ENCODE peak calls at places on chromosomes 2 and 18, in five cellular contexts. A is PC-3, S is GM23248, M is neuronal stem cell, O is H1. V is an unnamed sample.

GRCh38 chr2:96618599-96619283 is 19.4 kb downstream of the KANSL3 start:
- DNase-seq in A (no peak), S (peak; percentile 86), M (no peak), O (no peak), V (peak; percentile 50)

GRCh38 chr2:118268268-118268667 is 180.0 kb downstream of the INSIG2 start:
- DNase-seq in A (no peak), S (no peak), M (no peak), O (no peak), V (no peak)

GRCh38 chr2:163733301-163733938 is 2.4 kb downstream of the FIGN start:
- DNase-seq in A (no peak), S (peak; percentile 67), M (no peak), O (no peak), V (peak; percentile 52)

GRCh38 chr2:189782221-189782671 is 1.9 kb downstream of the ORMDL1 start:
- DNase-seq in A (peak; percentile 36), S (peak; percentile 63), M (no peak), O (no peak), V (peak; percentile 26)

GRCh38 chr18:72866572-72866900 is 1.3 kb downstream of the NETO1 start:
- DNase-seq in A (peak; percentile 12), S (no peak), M (peak; percentile 0), O (no peak), V (no peak)

GRCh38 chr2:172531309-172531708 is 24.6 kb upstream of the PDK1 start:
- DNase-seq in A (no peak), S (no peak), M (no peak), O (no peak), V (no peak)

GRCh38 chr2:218016810-218017209 is 14.0 kb upstream of the TNS1 start:
- DNase-seq in A (no peak), S (no peak), M (no peak), O (no peak), V (no peak)

GRCh38 chr18:48782381-48782841 is 168.4 kb downstream of the SMAD7 start:
- DNase-seq in A (no peak), S (peak; percentile 85), M (no peak), O (no peak), V (no peak)

GRCh38 chr2:121521359-121521758 is 9.3 kb upstream of the RNU4ATAC start:
- DNase-seq in A (no peak), S (no peak), M (peak; percentile 56), O (no peak), V (peak; percentile 97)

GRCh38 chr2:201532686-201533304 is 81.3 kb downstream of the STRADB start:
- DNase-seq in A (peak; percentile 95), S (peak; percentile 89), M (no peak), O (no peak), V (peak; percentile 90)

GRCh38 chr2:54419855-54420550 is 36.1 kb upstream of the SPTBN1 start:
- DNase-seq in A (no peak), S (peak; percentile 43), M (no peak), O (no peak), V (no peak)

GRCh38 chr2:217932661-217933325 is 70.0 kb downstream of the TNS1 start:
- DNase-seq in A (no peak), S (peak; percentile 59), M (no peak), O (no peak), V (peak; percentile 71)

GRCh38 chr2:17515652-17516051 is 2.6 kb downstream of the RAD51AP2 start:
- DNase-seq in A (no peak), S (no peak), M (no peak), O (no peak), V (no peak)

GRCh38 chr2:69652206-69652605 is 8.7 kb upstream of the AAK1 start:
- DNase-seq in A (peak; percentile 95), S (peak; percentile 94), M (no peak), O (no peak), V (peak; percentile 51)

GRCh38 chr2:85430780-85431601 is 12.5 kb downstream of the SH2D6 start:
- DNase-seq in A (no peak), S (no peak), M (peak; percentile 86), O (peak; percentile 91), V (no peak)

GRCh38 chr2:88481937-88482336 is 29.4 kb upstream of the FOXI3 start:
- DNase-seq in A (peak; percentile 45), S (peak; percentile 37), M (no peak), O (no peak), V (no peak)

GRCh38 chr2:667332-668000 is 9.7 kb downstream of the TMEM18 start:
- DNase-seq in A (peak; percentile 86), S (peak; percentile 89), M (no peak), O (no peak), V (peak; percentile 77)

GRCh38 chr2:42959148-42959992 is 167.0 kb upstream of the HAAO start:
- DNase-seq in A (no peak), S (peak; percentile 70), M (no peak), O (no peak), V (peak; percentile 94)

GRCh38 chr18:75896865-75897264 is 469.4 kb upstream of the SMIM21 start:
- DNase-seq in A (peak; percentile 46), S (no peak), M (no peak), O (no peak), V (peak; percentile 12)

GRCh38 chr2:64751286-64752260 is 97.9 kb upstream of the SERTAD2 start:
- DNase-seq in A (peak; percentile 98), S (peak; percentile 66), M (no peak), O (peak; percentile 93), V (peak; percentile 61)

GRCh38 chr2:238593678-238594077 is 167.0 kb downstream of the ASB1 start:
- DNase-seq in A (no peak), S (no peak), M (no peak), O (no peak), V (no peak)

GRCh38 chr2:50438293-50438692 is 593.6 kb downstream of the NRXN1 start:
- DNase-seq in A (no peak), S (no peak), M (no peak), O (no peak), V (no peak)

GRCh38 chr2:241082338-241083090 is 19.6 kb downstream of the MTERF4 start:
- DNase-seq in A (no peak), S (no peak), M (no peak), O (peak; percentile 41), V (no peak)

GRCh38 chr2:175170679-175171304 is 2.8 kb upstream of the ATF2 start:
- DNase-seq in A (no peak), S (no peak), M (no peak), O (no peak), V (no peak)

GRCh38 chr2:198471291-198471690 is 666.9 kb downstream of the PLCL1 start:
- DNase-seq in A (no peak), S (no peak), M (no peak), O (no peak), V (no peak)

GRCh38 chr2:226247289-226248275 is 552.0 kb downstream of the IRS1 start:
- DNase-seq in A (peak; percentile 76), S (peak; percentile 51), M (no peak), O (no peak), V (peak; percentile 15)

GRCh38 chr2:164620873-164621760 is at the start of gene GRB14:
- DNase-seq in A (peak; percentile 31), S (peak; percentile 53), M (no peak), O (peak; percentile 84), V (peak; percentile 19)

DNA sequence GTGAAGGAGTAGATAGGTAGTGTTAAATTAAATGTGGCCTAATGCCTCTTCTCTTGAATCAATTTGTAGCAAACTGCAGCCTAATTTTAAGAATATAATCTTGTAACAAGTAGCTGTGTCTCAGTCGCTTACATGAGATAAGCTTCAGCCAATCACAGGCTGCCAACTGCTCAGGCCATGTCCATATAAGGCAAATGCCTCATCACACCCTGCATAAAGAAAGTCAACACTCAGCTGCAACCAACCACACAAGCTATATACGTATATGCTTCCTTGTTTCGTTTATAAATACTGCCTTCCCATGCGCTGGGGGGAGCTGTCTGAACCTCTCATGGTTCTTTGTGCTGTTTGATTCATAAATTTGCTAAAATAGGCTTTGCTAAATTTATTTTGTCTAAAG is 476.3 kb downstream of the TRIB2 start:
- DNase-seq in A (no peak), S (no peak), M (no peak), O (no peak), V (peak; percentile 25)
- H2AFZ ChIP-seq in A (no peak overlapping the region), S (no peak overlapping the region), M (no peak overlapping the region), O (no peak overlapping the region), V (no peak overlapping the region)

GRCh38 chr2:62291517-62292137 is 95.7 kb downstream of the B3GNT2 start:
- DNase-seq in A (no peak), S (no peak), M (no peak), O (no peak), V (no peak)

GRCh38 chr2:62293151-62293489 is 97.2 kb downstream of the B3GNT2 start:
- DNase-seq in A (no peak), S (no peak), M (no peak), O (no peak), V (no peak)

GRCh38 chr2:62292190-62292589 is 96.3 kb downstream of the B3GNT2 start:
- DNase-seq in A (no peak), S (no peak), M (no peak), O (no peak), V (peak; percentile 80)

GRCh38 chr2:62296034-62296832 is 100.3 kb downstream of the B3GNT2 start:
- DNase-seq in A (no peak), S (no peak), M (no peak), O (no peak), V (no peak)

DNA sequence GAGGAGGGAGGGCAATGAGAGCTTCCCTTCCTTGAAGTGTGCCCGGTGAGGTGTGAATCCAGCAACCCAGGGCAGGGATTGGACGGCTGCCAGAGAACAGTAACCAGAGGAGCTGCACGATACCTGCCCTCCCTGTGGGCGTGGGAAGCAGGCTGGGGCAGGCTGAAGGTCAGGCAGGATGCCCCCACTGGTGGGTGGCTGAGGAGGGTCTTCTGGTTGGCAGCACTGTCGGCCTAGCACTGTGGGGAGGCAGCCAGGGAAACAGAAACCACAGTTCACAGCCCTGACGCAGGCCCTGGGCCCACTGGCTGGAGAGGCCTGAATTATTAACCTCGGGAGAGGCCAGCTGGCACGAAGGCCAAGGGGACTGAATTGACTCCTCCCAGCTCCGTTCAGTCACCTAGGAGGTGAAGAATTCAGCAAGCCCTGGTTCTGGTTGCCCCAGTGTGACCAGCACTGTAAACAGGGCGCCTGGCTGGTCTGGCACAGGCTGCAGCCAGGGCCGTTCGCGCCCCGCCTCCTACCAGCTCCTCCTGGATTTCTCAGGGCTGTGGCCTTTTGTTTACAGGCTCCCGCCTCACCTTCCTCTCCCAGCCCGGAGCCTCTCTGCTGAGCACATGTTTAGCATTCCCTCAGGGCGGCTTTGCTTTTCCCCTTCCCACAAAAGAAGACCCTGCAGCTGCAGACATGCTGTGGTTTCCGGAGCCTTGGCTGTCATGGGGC is 97.7 kb downstream of the B3GNT2 start:
- DNase-seq in A (peak; percentile 65), S (no peak), M (peak; percentile 20), O (peak; percentile 70), V (peak; percentile 26)
- H2AFZ ChIP-seq in A (peak overlapping the region; percentile 66), S (no peak overlapping the region), M (peak overlapping the region; percentile 97), O (peak overlapping the region; percentile 15), V (no peak overlapping the region)

DNA sequence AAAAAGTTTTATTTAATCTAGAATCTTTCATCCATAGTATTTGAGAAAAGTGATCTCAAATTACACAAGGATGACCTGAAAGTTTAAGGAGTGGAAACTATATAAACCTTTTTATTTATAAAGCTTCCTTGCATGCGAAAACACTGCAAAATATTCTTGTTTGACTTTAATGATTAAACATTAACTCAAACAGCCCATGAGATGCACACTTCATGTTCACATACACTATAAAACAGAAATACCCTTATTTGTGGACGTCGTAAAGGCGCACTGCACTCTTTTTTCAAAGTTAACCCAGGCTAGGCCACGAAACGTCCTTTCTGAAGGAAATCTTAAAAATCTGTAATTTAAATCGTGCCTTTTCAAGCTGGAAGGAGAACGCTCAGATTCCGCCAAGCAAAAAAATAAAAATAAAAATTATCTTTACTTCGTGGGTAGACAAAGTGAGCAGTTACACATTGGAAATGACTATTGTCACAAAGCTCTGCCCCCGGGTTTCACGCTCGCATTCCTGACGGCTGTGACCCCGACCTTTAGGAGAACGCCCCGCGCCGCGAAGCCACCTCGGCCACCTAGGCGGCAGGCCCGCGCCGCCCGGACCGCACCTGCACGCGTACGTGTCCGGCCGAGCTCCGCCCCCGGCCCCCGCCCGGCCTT is 723 bp downstream of the FAM168B start:
- DNase-seq in A (no peak), S (peak; percentile 30), M (no peak), O (no peak), V (no peak)
- H2AFZ ChIP-seq in A (peak overlapping the region; percentile 37), S (peak overlapping the region; percentile 64), M (peak overlapping the region; percentile 93), O (no peak overlapping the region), V (no peak overlapping the region)

GRCh38 chr18:3713708-3714107 is 263.7 kb downstream of the TGIF1 start:
- DNase-seq in A (no peak), S (no peak), M (no peak), O (no peak), V (no peak)
- H2AFZ ChIP-seq in A (no peak overlapping the region), S (no peak overlapping the region), M (no peak overlapping the region), O (no peak overlapping the region), V (no peak overlapping the region)

V was measured in fibroblast of lung.